ENCODE peak calls at places on chromosomes 12 and 14, in four cellular contexts. One of them, this sample, is unnamed.

GRCh38 chr14:35725934-35726333 is 83.2 kb downstream of the RALGAPA1 start:
- DNase-seq in activated T-cell treated with anti-CD3 and anti-CD28 coated beads for 1 hour: no peak
- DNase-seq in body of pancreas: no peak
- DNase-seq in endothelial cell: no peak
- DNase-seq in this sample: no peak

GRCh38 chr12:55724940-55725309 is 3.9 kb downstream of the CD63 start:
- DNase-seq in activated T-cell treated with anti-CD3 and anti-CD28 coated beads for 1 hour: no peak
- DNase-seq in body of pancreas: no peak
- DNase-seq in endothelial cell: no peak
- DNase-seq in this sample: no peak

GRCh38 chr12:121580959-121581680 is at the start of gene KDM2B:
- DNase-seq in activated T-cell treated with anti-CD3 and anti-CD28 coated beads for 1 hour: no peak
- DNase-seq in body of pancreas: peak
- DNase-seq in endothelial cell: peak
- DNase-seq in this sample: peak

GRCh38 chr12:3315201-3315661 is 175.8 kb upstream of the PRMT8 start:
- DNase-seq in activated T-cell treated with anti-CD3 and anti-CD28 coated beads for 1 hour: no peak
- DNase-seq in body of pancreas: peak
- DNase-seq in endothelial cell: no peak
- DNase-seq in this sample: no peak

GRCh38 chr12:98146487-98146886 is 368.9 kb upstream of the TMPO start:
- DNase-seq in activated T-cell treated with anti-CD3 and anti-CD28 coated beads for 1 hour: no peak
- DNase-seq in body of pancreas: no peak
- DNase-seq in endothelial cell: no peak
- DNase-seq in this sample: no peak

GRCh38 chr12:69096669-69097364 is 142.6 kb upstream of the CPSF6 start:
- DNase-seq in activated T-cell treated with anti-CD3 and anti-CD28 coated beads for 1 hour: no peak
- DNase-seq in body of pancreas: no peak
- DNase-seq in endothelial cell: no peak
- DNase-seq in this sample: no peak

GRCh38 chr14:35386673-35387125 is 17.9 kb downstream of the NFKBIA start:
- DNase-seq in activated T-cell treated with anti-CD3 and anti-CD28 coated beads for 1 hour: no peak
- DNase-seq in body of pancreas: no peak
- DNase-seq in endothelial cell: no peak
- DNase-seq in this sample: no peak

GRCh38 chr12:63038361-63039100 is 103.6 kb upstream of the PPM1H start:
- DNase-seq in activated T-cell treated with anti-CD3 and anti-CD28 coated beads for 1 hour: no peak
- DNase-seq in body of pancreas: no peak
- DNase-seq in endothelial cell: no peak
- DNase-seq in this sample: no peak

This sample was measured in AML-193.